ENCODE peak calls at places on chromosome 7, in four cellular contexts. T is GM10248, B is left ventricle myocardium inferior, Z is H9. O is an unnamed sample.

GRCh38 chr7:133662830-133663229 is 410.0 kb downstream of the EXOC4 start:
- DNase-seq in T (no peak), B (no peak), Z (no peak), O (no peak)

GRCh38 chr7:43577485-43577951 is 5.4 kb upstream of the STK17A start:
- DNase-seq in T (no peak), B (no peak), Z (peak; percentile 67), O (no peak)

GRCh38 chr7:730501-731439 is 3.7 kb upstream of the PRKAR1B start:
- DNase-seq in T (no peak), B (no peak), Z (no peak), O (no peak)

GRCh38 chr7:116876664-116877442 is 14.5 kb downstream of the CAPZA2 start:
- DNase-seq in T (no peak), B (peak; percentile 56), Z (no peak), O (no peak)

GRCh38 chr7:121328508-121329459 is at the start of gene WNT16:
- DNase-seq in T (peak; percentile 24), B (no peak), Z (peak; percentile 90), O (no peak)

GRCh38 chr7:157584420-157584819 is 247.6 kb downstream of the DNAJB6 start:
- DNase-seq in T (no peak), B (no peak), Z (no peak), O (no peak)

GRCh38 chr7:124652237-124652636 is 113.4 kb downstream of the GPR37 start:
- DNase-seq in T (no peak), B (no peak), Z (no peak), O (no peak)

GRCh38 chr7:153022796-153023592 is 263.4 kb downstream of the ACTR3B start:
- DNase-seq in T (no peak), B (no peak), Z (no peak), O (no peak)

GRCh38 chr7:135717686-135718085 is 10.3 kb downstream of the SLC13A4 start:
- DNase-seq in T (no peak), B (no peak), Z (no peak), O (no peak)

GRCh38 chr7:105013818-105014724 is at the start of gene KMT2E:
- DNase-seq in T (peak; percentile 80), B (peak; percentile 90), Z (peak; percentile 88), O (peak; percentile 86)
- TF ChIP-seq CTCF in T (no peak), B (no peak), Z (no peak), O (no peak)

GRCh38 chr7:32336726-32337125 is 153.5 kb downstream of the LSM5 start:
- DNase-seq in T (no peak), B (no peak), Z (no peak), O (no peak)
- TF ChIP-seq CTCF in T (no peak), B (no peak), Z (no peak), O (no peak)

DNA sequence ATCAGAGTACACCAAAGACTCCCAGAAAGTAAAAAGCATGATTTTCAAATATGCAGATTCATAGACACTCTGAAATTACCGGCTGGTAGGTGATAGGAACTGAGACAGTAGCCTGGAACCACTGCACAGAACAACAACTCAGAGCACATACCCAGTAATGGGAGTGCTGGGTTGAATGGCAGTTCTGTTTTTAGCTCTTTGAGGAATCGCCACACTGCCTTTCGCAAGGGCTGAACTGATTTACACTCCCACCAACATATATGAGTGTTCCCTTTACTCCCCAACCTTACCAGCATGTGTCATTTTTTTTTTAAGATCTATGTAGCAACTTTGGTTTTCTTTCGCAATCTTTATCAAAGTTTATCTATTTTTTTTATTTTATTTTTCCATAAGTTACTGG is 358.9 kb downstream of the CALN1 start:
- DNase-seq in T (no peak), B (no peak), Z (no peak), O (no peak)
- TF ChIP-seq CTCF in T (no peak), B (no peak), Z (no peak), O (no peak)

GRCh38 chr7:4841007-4841784 is 20.6 kb downstream of the PAPOLB start:
- DNase-seq in T (no peak), B (no peak), Z (no peak), O (no peak)

GRCh38 chr7:4841836-4842235 is 20.0 kb downstream of the PAPOLB start:
- DNase-seq in T (no peak), B (no peak), Z (no peak), O (no peak)

GRCh38 chr7:4849390-4849789 is 12.4 kb downstream of the PAPOLB start:
- DNase-seq in T (no peak), B (no peak), Z (no peak), O (no peak)

GRCh38 chr7:4842302-4843064 is 19.3 kb downstream of the PAPOLB start:
- DNase-seq in T (no peak), B (no peak), Z (no peak), O (no peak)

DNA sequence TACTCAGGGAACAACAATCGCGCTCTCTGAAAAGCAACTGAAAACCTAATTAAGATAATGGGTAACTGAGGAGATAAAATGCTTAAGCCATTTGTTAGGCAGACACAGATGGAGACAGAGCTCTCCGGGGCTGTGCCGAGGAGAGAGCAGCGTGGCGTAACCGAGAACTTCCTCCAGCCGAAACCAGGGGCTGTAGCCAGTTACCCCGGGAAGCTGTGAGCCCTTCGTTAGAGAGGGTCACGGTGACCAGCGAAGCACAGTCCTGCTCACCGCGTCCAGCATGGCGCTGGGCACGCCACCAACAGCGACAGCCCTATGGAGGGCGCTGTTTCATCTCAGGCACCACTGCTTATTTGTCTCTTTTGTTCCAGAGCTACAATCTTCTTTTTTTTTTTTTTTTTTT is 16.1 kb downstream of the PAPOLB start:
- DNase-seq in T (no peak), B (peak; percentile 45), Z (peak; percentile 83), O (no peak)
- TF ChIP-seq CTCF in T (no peak), B (peak; percentile 36), Z (peak; percentile 81), O (no peak)

GRCh38 chr7:127591189-127591588 is 2.3 kb upstream of the FSCN3 start:
- DNase-seq in T (no peak), B (no peak), Z (no peak), O (no peak)

GRCh38 chr7:127589901-127590300 is 1.7 kb downstream of the ARF5 start:
- DNase-seq in T (no peak), B (no peak), Z (no peak), O (no peak)

GRCh38 chr7:127591591-127591990 is 1.9 kb upstream of the FSCN3 start:
- DNase-seq in T (no peak), B (no peak), Z (no peak), O (no peak)

GRCh38 chr7:127594490-127594889 is 954 bp downstream of the FSCN3 start:
- DNase-seq in T (no peak), B (no peak), Z (no peak), O (no peak)

DNA sequence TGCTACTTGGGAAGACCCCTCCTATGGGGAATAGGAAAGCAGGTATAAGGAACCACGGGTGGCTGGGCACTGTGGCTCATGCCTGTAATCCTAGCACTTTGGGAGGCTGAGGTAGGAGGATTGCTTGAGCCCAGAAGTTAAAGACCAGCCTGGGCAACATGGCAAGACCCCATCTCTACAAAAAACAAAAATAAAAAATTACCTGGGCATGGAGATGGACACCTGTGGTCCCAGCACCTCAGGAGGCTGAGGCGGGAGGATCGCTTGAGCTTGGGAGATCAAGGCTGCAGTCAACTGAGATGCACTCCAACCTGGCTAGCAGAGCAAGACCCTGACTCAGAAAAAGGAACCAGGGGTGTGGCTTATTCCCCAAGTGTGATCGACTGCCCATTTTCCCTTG is 986 bp upstream of the FSCN3 start:
- DNase-seq in T (no peak), B (no peak), Z (no peak), O (no peak)
- TF ChIP-seq CTCF in T (no peak), B (no peak), Z (no peak), O (no peak)

DNA sequence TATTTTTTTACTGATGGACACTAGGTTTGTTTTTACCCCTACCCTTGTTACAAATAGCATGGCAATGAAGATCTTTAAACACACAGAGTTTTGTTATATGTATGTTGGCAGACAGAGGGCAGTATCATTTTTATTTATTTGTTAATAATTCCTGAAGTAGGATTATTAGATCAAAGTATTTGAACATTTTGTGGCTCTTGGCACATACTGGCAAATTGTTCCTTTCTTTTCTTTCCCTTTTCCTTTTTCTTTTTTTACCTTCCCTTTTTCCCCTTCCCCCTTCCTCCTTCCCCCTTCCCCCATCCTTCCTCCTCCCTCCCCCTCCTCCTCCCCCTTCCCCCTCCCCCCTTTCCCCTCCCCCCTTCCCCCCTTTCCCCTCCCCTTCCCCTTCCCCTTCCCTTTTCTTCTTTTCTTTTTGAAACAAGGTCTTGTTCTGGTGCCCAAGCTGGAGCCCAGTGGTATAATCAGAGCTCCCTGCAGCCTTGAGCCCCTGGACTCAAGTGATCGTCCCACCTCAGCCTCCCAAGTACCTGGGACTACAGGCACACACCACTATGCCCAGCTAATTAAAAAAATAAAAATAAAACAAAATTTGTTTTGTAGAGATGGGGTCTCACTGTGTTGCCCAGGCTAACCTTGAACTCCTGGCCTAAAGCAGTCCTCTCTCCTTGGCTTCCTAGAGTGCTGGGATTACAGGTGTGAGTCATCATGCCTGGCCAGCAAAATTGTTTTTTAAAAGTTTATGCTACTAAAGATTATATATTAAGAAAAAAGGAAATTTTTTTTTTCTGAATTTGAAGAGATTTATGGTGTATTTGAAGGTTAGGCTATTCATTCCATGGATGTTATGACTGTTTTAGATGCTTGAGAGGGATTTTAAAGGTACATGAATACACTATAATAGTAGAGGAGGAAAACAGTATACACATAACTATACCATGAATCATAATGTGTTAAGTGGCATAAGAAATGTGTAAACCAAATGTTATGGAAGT is 39.3 kb downstream of the SEPTIN7 start:
- DNase-seq in T (no peak), B (no peak), Z (no peak), O (no peak)
- TF ChIP-seq CTCF in T (no peak), B (no peak), Z (peak; percentile 24), O (no peak)

GRCh38 chr7:9600974-9601373 is 1167.6 kb downstream of the NXPH1 start:
- DNase-seq in T (no peak), B (no peak), Z (peak; percentile 33), O (no peak)
- TF ChIP-seq CTCF in T (no peak), B (no peak), Z (peak; percentile 66), O (no peak)

GRCh38 chr7:77989981-77990566 is 191.5 kb downstream of the PHTF2 start:
- DNase-seq in T (no peak), B (no peak), Z (peak; percentile 71), O (no peak)
- TF ChIP-seq CTCF in T (peak; percentile 25), B (no peak), Z (peak; percentile 73), O (no peak)